ENCODE peak calls at places on chromosome X, in seven cellular contexts. C is astrocyte, Y is BE2C, K is ovary, J is heart right ventricle, H is right lobe of liver, R is suprapubic skin. F is an unnamed sample.

GRCh38 chrX:12197030-12197429 is 58.8 kb downstream of the FRMPD4 start:
- DNase-seq in C (no peak), Y (no peak), K (no peak), J (no peak), H (no peak), R (no peak), F (no peak)

GRCh38 chrX:103791233-103791632 is 14.6 kb downstream of the PLP1 start:
- DNase-seq in C (no peak), Y (no peak), K (no peak), J (no peak), H (no peak), R (no peak), F (no peak)

GRCh38 chrX:141642979-141643378 is 53.5 kb downstream of the SPANXA2 start:
- DNase-seq in C (peak; percentile 20), Y (no peak), K (no peak), J (no peak), H (no peak), R (no peak), F (no peak)

GRCh38 chrX:16451331-16451730 is 198.6 kb upstream of the S100G start:
- DNase-seq in C (no peak), Y (no peak), K (no peak), J (no peak), H (no peak), R (no peak), F (no peak)

GRCh38 chrX:53047228-53047627 is 1.4 kb upstream of the GPR173 start:
- DNase-seq in C (no peak), Y (peak; percentile 40), K (no peak), J (no peak), H (no peak), R (no peak), F (no peak)

GRCh38 chrX:57172544-57172943 is 35.3 kb upstream of the SPIN2A start:
- DNase-seq in C (no peak), Y (no peak), K (no peak), J (peak; percentile 4), H (peak; percentile 47), R (no peak), F (no peak)

GRCh38 chrX:47091149-47091775 is 13.0 kb downstream of the RGN start:
- DNase-seq in C (peak; percentile 40), Y (no peak), K (no peak), J (no peak), H (no peak), R (no peak), F (no peak)

GRCh38 chrX:108036298-108036973 is 8.4 kb upstream of the VSIG1 start:
- DNase-seq in C (peak; percentile 80), Y (no peak), K (no peak), J (no peak), H (no peak), R (no peak), F (no peak)

GRCh38 chrX:31199051-31199769 is 127.4 kb upstream of the FTHL17 start:
- DNase-seq in C (no peak), Y (no peak), K (no peak), J (no peak), H (no peak), R (no peak), F (no peak)

GRCh38 chrX:39767446-39767845 is 330.3 kb downstream of the BCOR start:
- DNase-seq in C (peak; percentile 31), Y (no peak), K (no peak), J (no peak), H (no peak), R (no peak), F (peak; percentile 69)

GRCh38 chrX:111168314-111168713 is 72.3 kb downstream of the PAK3 start:
- DNase-seq in C (no peak), Y (peak; percentile 36), K (no peak), J (no peak), H (no peak), R (no peak), F (no peak)

GRCh38 chrX:1323315-1323714 is 13.3 kb upstream of the IL3RA start:
- DNase-seq in C (no peak), Y (no peak), K (no peak), J (peak; percentile 49), H (peak; percentile 64), R (no peak), F (no peak)

GRCh38 chrX:3371163-3371562 is 24.7 kb upstream of the MXRA5 start:
- DNase-seq in C (peak; percentile 38), Y (no peak), K (no peak), J (no peak), H (no peak), R (no peak), F (no peak)

GRCh38 chrX:47264507-47265173 is 31.8 kb downstream of the USP11 start:
- DNase-seq in C (peak; percentile 67), Y (no peak), K (no peak), J (no peak), H (no peak), R (no peak), F (no peak)

GRCh38 chrX:40420899-40421729 is 159.7 kb upstream of the ATP6AP2 start:
- DNase-seq in C (peak; percentile 71), Y (peak; percentile 45), K (no peak), J (peak; percentile 13), H (no peak), R (no peak), F (no peak)

GRCh38 chrX:48945517-48946348 is 11.7 kb downstream of the OTUD5 start:
- DNase-seq in C (no peak), Y (peak; percentile 64), K (peak; percentile 62), J (peak; percentile 29), H (peak; percentile 51), R (no peak), F (no peak)

GRCh38 chrX:56221101-56221500 is 11.1 kb upstream of the KLF8 start:
- DNase-seq in C (no peak), Y (no peak), K (no peak), J (no peak), H (no peak), R (no peak), F (no peak)

GRCh38 chrX:120380699-120381098 is 18.8 kb downstream of the ATP1B4 start:
- DNase-seq in C (no peak), Y (no peak), K (no peak), J (no peak), H (no peak), R (no peak), F (no peak)

GRCh38 chrX:30913556-30913955 is 24.5 kb upstream of the TAB3 start:
- DNase-seq in C (no peak), Y (no peak), K (no peak), J (no peak), H (no peak), R (no peak), F (no peak)

GRCh38 chrX:28491322-28491721 is 95.9 kb upstream of the IL1RAPL1 start:
- DNase-seq in C (no peak), Y (no peak), K (no peak), J (no peak), H (no peak), R (no peak), F (no peak)

GRCh38 chrX:54198262-54198661 is 15.2 kb upstream of the FAM120C start:
- DNase-seq in C (no peak), Y (no peak), K (no peak), J (no peak), H (no peak), R (no peak), F (no peak)

GRCh38 chrX:41580423-41581064 is 108.2 kb upstream of the GPR34 start:
- DNase-seq in C (no peak), Y (no peak), K (no peak), J (no peak), H (no peak), R (no peak), F (no peak)
- H3K4me3 ChIP-seq in C (no peak overlapping the region), Y (no peak overlapping the region), K (no peak overlapping the region), J (no peak overlapping the region), H (no peak overlapping the region), R (no peak overlapping the region), F (peak overlapping the region; percentile 22)

GRCh38 chrX:69280956-69281355 is 115.7 kb upstream of the PJA1 start:
- DNase-seq in C (no peak), Y (no peak), K (no peak), J (peak; percentile 37), H (peak; percentile 46), R (no peak), F (no peak)
- H3K4me1 ChIP-seq in C (no peaks in the 10 kb centered on the region), Y (no peaks in the 10 kb centered on the region), K (peaks cover 1% of the 10 kb centered on the region), J (no peaks in the 10 kb centered on the region), H (no peaks in the 10 kb centered on the region), R (peaks cover under 1% of the 10 kb centered on the region), F (no peaks in the 10 kb centered on the region)

GRCh38 chrX:72274526-72274925 is 2.5 kb downstream of the RPS4X start:
- DNase-seq in C (peak; percentile 35), Y (no peak), K (no peak), J (no peak), H (no peak), R (no peak), F (no peak)
- H3K4me3 ChIP-seq in C (peak overlapping the region; percentile 88), Y (peak overlapping the region; percentile 90), K (no peak overlapping the region), J (peak overlapping the region; percentile 75), H (no peak overlapping the region), R (no peak overlapping the region), F (no peak overlapping the region)

GRCh38 chrX:74251006-74251930 is 52.7 kb upstream of the ZCCHC13 start:
- DNase-seq in C (peak; percentile 56), Y (no peak), K (no peak), J (no peak), H (no peak), R (no peak), F (peak; percentile 20)
- H3K4me1 ChIP-seq in C (no peaks in the 10 kb centered on the region), Y (no peaks in the 10 kb centered on the region), K (no peaks in the 10 kb centered on the region), J (peaks cover 35% of the 10 kb centered on the region), H (no peaks in the 10 kb centered on the region), R (peaks cover 18% of the 10 kb centered on the region), F (peaks cover 18% of the 10 kb centered on the region)

GRCh38 chrX:88982183-88982582 is 235.2 kb downstream of the CPXCR1 start:
- DNase-seq in C (no peak), Y (no peak), K (no peak), J (no peak), H (no peak), R (no peak), F (no peak)

GRCh38 chrX:88988796-88989195 is 241.8 kb downstream of the CPXCR1 start:
- DNase-seq in C (no peak), Y (no peak), K (no peak), J (no peak), H (no peak), R (no peak), F (no peak)

GRCh38 chrX:88977835-88978234 is 230.8 kb downstream of the CPXCR1 start:
- DNase-seq in C (no peak), Y (no peak), K (no peak), J (no peak), H (no peak), R (no peak), F (no peak)

GRCh38 chrX:88982933-88983332 is 235.9 kb downstream of the CPXCR1 start:
- DNase-seq in C (no peak), Y (no peak), K (no peak), J (no peak), H (no peak), R (no peak), F (no peak)
- H3K4me3 ChIP-seq in C (no peak overlapping the region), Y (no peak overlapping the region), K (no peak overlapping the region), J (no peak overlapping the region), H (no peak overlapping the region), R (no peak overlapping the region), F (no peak overlapping the region)

DNA sequence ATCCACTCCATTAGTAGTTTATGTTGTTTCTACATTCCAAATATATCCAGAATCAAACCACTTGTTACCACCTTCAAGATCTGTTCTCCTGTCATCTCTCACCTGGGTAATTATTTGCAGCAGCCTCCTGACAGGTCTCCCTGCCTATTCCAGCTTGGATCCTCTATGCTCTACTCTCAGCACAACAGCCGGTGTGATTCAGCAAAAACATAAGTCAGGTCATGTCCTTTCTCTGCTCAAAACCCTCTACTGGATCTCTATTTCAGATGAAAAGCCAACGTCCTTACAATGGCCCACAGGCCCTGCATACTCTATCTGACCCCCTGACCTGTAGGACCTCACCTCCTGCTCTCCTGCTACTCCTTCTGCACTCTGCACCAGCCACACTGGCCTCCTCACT is 84.5 kb downstream of the NHSL2 start:
- DNase-seq in C (no peak), Y (no peak), K (no peak), J (no peak), H (no peak), R (no peak), F (no peak)
- H3K4me1 ChIP-seq in C (peaks cover 4% of the 10 kb centered on the region), Y (no peaks in the 10 kb centered on the region), K (no peaks in the 10 kb centered on the region), J (peaks cover 7% of the 10 kb centered on the region), H (no peaks in the 10 kb centered on the region), R (no peaks in the 10 kb centered on the region), F (no peaks in the 10 kb centered on the region)

F was measured in tibial artery.